ENCODE peak calls at places on chromosomes 6 and 20, in eight cellular contexts. Q is pancreas; O is mesenchymal stem cell; H is A549; B is upper lobe of right lung; J is CD8-positive, alpha-beta memory T cell; L is sigmoid colon; M is neural progenitor cell. T is an unnamed sample. For H3K9me3, the result is how much of the 10 kb centered on the place peaks cover.

GRCh38 chr6:45445749-45446454 is 68.2 kb upstream of the SUPT3H start:
- DNase-seq in O (peak), L (peak), H (peak), B (peak), J (no peak), Q (peak), M (no peak), T (peak)

GRCh38 chr6:158718431-158719126 is 68.7 kb downstream of the SYTL3 start:
- DNase-seq in M (peak), L (peak), H (peak), O (peak), Q (peak), J (no peak), B (no peak), T (no peak)

GRCh38 chr6:170023620-170024521 is 267.0 kb downstream of the DLL1 start:
- DNase-seq in L (peak), B (peak), Q (no peak), M (no peak), O (no peak), H (no peak), J (no peak), T (no peak)

GRCh38 chr20:62405108-62405980 is 1.7 kb downstream of the CABLES2 start:
- DNase-seq in B (peak), H (peak), Q (peak), L (peak), O (peak), J (no peak), M (peak), T (no peak)

GRCh38 chr6:159105716-159106115 is 60.9 kb upstream of the TAGAP start:
- DNase-seq in B (no peak), H (no peak), L (no peak), M (no peak), O (no peak), J (no peak), Q (no peak), T (no peak)

GRCh38 chr6:115133790-115134189 is 791.0 kb upstream of the HS3ST5 start:
- DNase-seq in Q (no peak), H (no peak), J (no peak), O (no peak), L (no peak), M (no peak), B (no peak), T (no peak)

GRCh38 chr20:39376788-39377187 is 414.6 kb downstream of the DHX35 start:
- DNase-seq in J (no peak), M (no peak), L (no peak), Q (no peak), B (no peak), O (no peak), H (no peak), T (no peak)

GRCh38 chr20:6855074-6855473 is 87.6 kb downstream of the BMP2 start:
- DNase-seq in J (no peak), L (no peak), M (no peak), O (no peak), Q (no peak), B (no peak), H (no peak), T (no peak)

GRCh38 chr6:27684264-27685211 is 211.6 kb upstream of the ZNF184 start:
- DNase-seq in M (peak), H (peak), J (peak), Q (peak), B (no peak), O (peak), L (no peak), T (no peak)

GRCh38 chr20:51712501-51713212 is 55.5 kb downstream of the ATP9A start:
- DNase-seq in L (no peak), M (peak), B (no peak), O (peak), Q (peak), J (no peak), H (peak), T (no peak)

GRCh38 chr20:46999821-47000465 is 105.3 kb downstream of the EYA2 start:
- DNase-seq in B (no peak), H (no peak), J (no peak), O (no peak), M (no peak), Q (no peak), L (no peak), T (no peak)

GRCh38 chr6:153465050-153465449 is 334.0 kb upstream of the RGS17 start:
- DNase-seq in Q (no peak), M (no peak), B (no peak), L (no peak), O (no peak), J (no peak), H (no peak), T (no peak)

GRCh38 chr20:60882776-60883303 is 369.2 kb upstream of the CDH4 start:
- DNase-seq in H (no peak), L (no peak), M (no peak), Q (no peak), O (no peak), B (no peak), J (no peak), T (no peak)

GRCh38 chr20:45951474-45951873 is 17.0 kb downstream of the PCIF1 start:
- DNase-seq in B (no peak), M (no peak), L (no peak), H (no peak), Q (no peak), O (no peak), J (no peak), T (no peak)

GRCh38 chr6:69022991-69023390 is 387.9 kb downstream of the ADGRB3 start:
- DNase-seq in B (no peak), Q (no peak), J (no peak), L (no peak), M (no peak), O (peak), H (no peak), T (no peak)

GRCh38 chr6:137223370-137224131 is 4.4 kb upstream of the IFNGR1 start:
- DNase-seq in B (no peak), L (peak), J (no peak), M (no peak), Q (no peak), H (no peak), O (peak), T (no peak)

GRCh38 chr20:62551408-62552323 is 75.9 kb upstream of the GATA5 start:
- DNase-seq in B (no peak), M (peak), H (no peak), J (no peak), Q (no peak), O (no peak), L (no peak), T (no peak)

GRCh38 chr6:158631678-158632537 is 12.6 kb downstream of the DYNLT1 start:
- DNase-seq in O (peak), Q (peak), L (peak), J (no peak), B (peak), H (peak), M (no peak), T (peak)

GRCh38 chr6:116847234-116847633 is 18.4 kb upstream of the GPRC6A start:
- DNase-seq in J (no peak), H (peak), M (no peak), O (peak), L (no peak), Q (no peak), B (no peak), T (no peak)

GRCh38 chr20:43444107-43444506 is 13.6 kb upstream of the SRSF6 start:
- DNase-seq in L (no peak), B (no peak), M (peak), H (no peak), J (no peak), O (no peak), Q (no peak), T (no peak)

GRCh38 chr6:145148392-145149175 is 586.7 kb downstream of the EPM2A start:
- DNase-seq in B (peak), J (no peak), Q (peak), H (peak), M (no peak), L (no peak), O (peak), T (no peak)

GRCh38 chr6:30719356-30719755 is 796 bp upstream of the TUBB start:
- DNase-seq in B (no peak), M (peak), O (no peak), J (no peak), L (no peak), Q (no peak), H (no peak), T (no peak)

GRCh38 chr20:25013478-25014380 is 21.2 kb upstream of the APMAP start:
- DNase-seq in H (no peak), Q (peak), L (peak), B (peak), J (no peak), M (no peak), O (no peak), T (no peak)

GRCh38 chr6:36873115-36873514 is 1.5 kb downstream of the PPIL1 start:
- DNase-seq in Q (no peak), J (no peak), M (no peak), H (no peak), O (no peak), B (no peak), L (no peak), T (no peak)

GRCh38 chr6:110524305-110524704 is 47.9 kb upstream of the SLC22A16 start:
- DNase-seq in Q (no peak), M (no peak), L (no peak), O (no peak), J (no peak), B (no peak), H (no peak), T (no peak)

GRCh38 chr6:149843051-149843633 is 21.0 kb downstream of the LRP11 start:
- DNase-seq in M (no peak), L (no peak), H (no peak), B (no peak), O (no peak), Q (no peak), J (no peak), T (no peak)

GRCh38 chr6:112360498-112360897 is 13.4 kb downstream of the RFPL4B start:
- DNase-seq in Q (no peak), B (no peak), H (no peak), L (no peak), O (peak), M (no peak), J (no peak), T (no peak)

GRCh38 chr6:28775405-28776129 is 148.2 kb downstream of the TRIM27 start:
- DNase-seq in J (no peak), Q (no peak), O (no peak), L (no peak), H (no peak), M (peak), B (no peak), T (no peak)
- H3K4me3 ChIP-seq in J (no peak), Q (no peak), O (no peak), L (no peak), H (no peak), M (peak), B (no peak), T (no peak)

DNA sequence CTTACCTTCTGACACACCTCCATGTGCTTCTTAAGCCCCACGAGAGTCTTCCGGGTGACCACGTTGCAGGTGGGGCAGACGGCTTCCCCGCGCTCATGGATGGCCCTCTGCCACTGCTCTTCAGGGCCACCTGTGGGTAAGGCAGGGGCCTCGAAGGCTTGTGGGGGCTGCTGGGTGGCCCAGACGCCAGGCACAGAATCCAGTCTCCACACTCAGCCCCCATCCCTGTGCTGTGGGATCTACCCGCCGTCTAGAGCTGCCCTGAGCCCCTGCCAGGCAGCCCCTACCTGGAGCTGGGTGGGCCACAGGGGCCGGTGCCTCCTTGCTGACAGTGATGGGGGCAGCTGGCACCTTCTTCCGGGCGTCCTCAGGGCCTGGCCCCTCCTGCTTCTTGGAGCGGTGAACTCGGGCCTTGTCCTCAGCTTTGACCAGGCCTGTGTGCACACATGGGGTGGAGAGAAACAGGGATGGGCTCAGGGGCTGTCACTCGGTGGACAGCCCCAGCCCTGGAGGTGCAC is 5.9 kb downstream of the ZNF512B start:
- DNase-seq in J (no peak), Q (no peak), O (no peak), B (no peak), L (peak), M (no peak), H (no peak), T (no peak)
- H3K9me3 ChIP-seq in J (under half), Q (under half), O (under half), B (under half), L (under half), M (under half), H (under half), T (half or more)

GRCh38 chr6:38676236-38676973 is 26.5 kb downstream of the GLO1 start:
- DNase-seq in J (no peak), M (no peak), O (no peak), H (no peak), B (no peak), L (no peak), Q (no peak), T (no peak)
- H3K27ac ChIP-seq in J (no peak), M (no peak), O (no peak), H (no peak), B (peak), L (no peak), Q (no peak), T (no peak)

GRCh38 chr6:163162874-163163213 is 251.7 kb upstream of the QKI start:
- DNase-seq in B (no peak), H (no peak), L (no peak), J (no peak), M (no peak), Q (no peak), O (no peak), T (no peak)

GRCh38 chr6:163164175-163164900 is 250.2 kb upstream of the QKI start:
- DNase-seq in H (no peak), Q (no peak), J (no peak), L (no peak), O (no peak), M (no peak), B (no peak), T (no peak)

GRCh38 chr6:163165155-163165910 is 249.2 kb upstream of the QKI start:
- DNase-seq in J (no peak), B (no peak), M (no peak), O (no peak), Q (no peak), H (no peak), L (no peak), T (no peak)

GRCh38 chr6:163169521-163169920 is 245.0 kb upstream of the QKI start:
- DNase-seq in Q (no peak), M (no peak), J (no peak), B (no peak), L (no peak), O (no peak), H (no peak), T (no peak)

DNA sequence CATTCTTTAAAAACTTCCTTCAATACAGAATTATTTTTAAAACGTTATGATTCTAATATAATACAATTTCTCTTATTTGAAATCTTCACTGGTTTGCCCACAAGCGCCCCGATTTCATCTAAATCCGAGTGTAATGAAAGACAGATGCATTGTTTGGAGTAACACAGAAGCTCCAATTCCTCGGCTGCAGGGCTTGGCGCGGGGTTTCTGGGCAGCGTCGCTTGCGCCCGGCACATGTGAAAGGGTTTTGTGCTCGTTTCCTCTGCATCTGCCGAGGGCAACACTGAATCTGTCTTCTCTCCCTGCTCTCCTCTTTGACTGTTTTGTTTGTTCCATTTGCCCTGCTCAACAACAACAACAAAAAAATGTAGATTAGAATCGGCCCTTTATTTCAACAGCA is 248.6 kb upstream of the QKI start:
- DNase-seq in J (no peak), B (no peak), H (no peak), O (no peak), Q (no peak), L (no peak), M (no peak), T (no peak)
- H3K4me3 ChIP-seq in J (no peak), B (no peak), H (no peak), O (no peak), Q (no peak), L (no peak), M (no peak), T (no peak)

DNA sequence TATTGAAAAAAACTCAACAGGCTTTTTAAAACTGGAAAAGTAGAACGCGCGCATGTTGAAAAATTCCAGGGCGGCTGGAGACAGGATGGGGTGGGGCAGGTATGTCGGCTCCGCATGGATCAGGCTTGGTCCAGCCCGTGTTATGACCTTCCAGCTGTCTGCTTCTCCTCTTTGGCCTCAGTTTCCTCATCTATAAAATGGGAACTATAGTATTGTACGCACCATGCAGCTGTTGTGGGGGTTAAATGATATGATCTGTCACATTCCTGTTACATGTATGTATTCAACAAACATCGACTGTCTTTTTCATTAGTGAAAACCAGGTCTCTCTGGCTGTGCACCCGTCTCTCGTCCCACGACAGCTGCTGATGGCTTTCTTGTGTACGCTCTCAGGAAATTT is 18.8 kb downstream of the PHACTR3 start:
- DNase-seq in B (no peak), H (no peak), O (no peak), Q (no peak), L (no peak), M (no peak), J (no peak), T (no peak)
- H3K9me3 ChIP-seq in B (under half), H (under half), O (under half), Q (under half), L (under half), M (under half), J (under half), T (under half)

GRCh38 chr6:5012531-5012930 is 8.7 kb upstream of the RPP40 start:
- DNase-seq in H (no peak), O (no peak), M (no peak), J (no peak), B (no peak), Q (no peak), L (no peak), T (no peak)

GRCh38 chr6:5011346-5011745 is 7.5 kb upstream of the RPP40 start:
- DNase-seq in O (no peak), H (no peak), J (no peak), M (no peak), Q (no peak), B (no peak), L (no peak), T (no peak)

DNA sequence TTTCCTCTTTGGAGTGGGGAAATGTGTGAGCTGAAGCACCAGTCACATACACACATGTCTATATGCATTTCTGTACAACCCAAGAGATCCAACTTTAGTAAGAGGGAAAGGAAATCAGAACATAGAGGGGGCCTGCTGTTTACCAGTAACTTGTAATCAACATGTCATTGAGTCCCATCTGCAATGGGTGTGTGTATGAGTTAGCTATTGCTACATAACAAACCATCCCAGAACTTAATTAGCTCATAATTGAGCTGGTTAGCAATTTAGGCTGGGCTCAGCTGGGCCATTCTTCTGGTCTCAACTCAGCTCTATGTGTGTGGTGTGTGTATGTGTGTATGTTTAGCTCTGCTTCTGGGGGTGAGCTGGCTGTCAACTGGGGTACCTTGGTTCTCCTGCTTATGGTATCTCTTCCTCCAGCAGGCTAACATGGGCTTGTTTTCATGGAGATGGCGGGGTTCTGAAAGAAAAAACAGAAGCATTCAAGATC is 10.3 kb upstream of the RPP40 start:
- DNase-seq in Q (no peak), M (no peak), H (no peak), O (no peak), J (no peak), L (no peak), B (no peak), T (no peak)
- H3K27ac ChIP-seq in Q (no peak), M (no peak), H (no peak), O (no peak), J (no peak), L (no peak), B (no peak), T (no peak)

DNA sequence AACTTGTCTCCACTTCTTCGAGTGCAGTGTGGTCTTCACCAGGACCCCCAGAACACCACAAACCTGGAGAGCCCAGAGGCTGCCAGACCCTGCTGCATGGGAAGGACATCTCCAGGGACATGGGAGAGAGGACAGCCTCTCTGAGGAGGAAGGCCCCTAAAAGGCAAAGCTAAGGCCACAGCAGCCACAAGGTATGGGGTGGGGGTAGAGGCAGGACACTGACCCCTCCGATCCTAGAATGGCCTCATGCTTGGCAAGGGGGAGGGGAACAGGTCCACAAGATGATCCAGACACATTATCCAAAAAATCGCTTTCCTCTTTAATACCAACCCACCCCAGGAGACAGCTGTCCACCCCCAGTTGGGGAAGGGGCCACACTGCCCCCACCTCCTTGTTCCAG is 1.9 kb downstream of the B3GALT4 start:
- DNase-seq in Q (no peak), L (no peak), B (no peak), J (no peak), H (no peak), O (no peak), M (no peak), T (no peak)
- H3K4me3 ChIP-seq in Q (no peak), L (no peak), B (no peak), J (no peak), H (no peak), O (no peak), M (no peak), T (no peak)

GRCh38 chr6:17897681-17898080 is 89.8 kb downstream of the KIF13A start:
- DNase-seq in H (no peak), L (no peak), O (no peak), B (no peak), M (no peak), Q (no peak), J (no peak), T (no peak)
- H3K9me3 ChIP-seq in H (under half), L (under half), O (half or more), B (under half), M (under half), Q (under half), J (under half), T (under half)